ENCODE peak calls at places on chromosomes 1 and 21, in six cellular contexts. One of them, this sample, is unnamed.

GRCh38 chr1:66535149-66535548 is 1.2 kb downstream of the SGIP1 start:
- DNase-seq in mesenchymal stem cell: no peak
- DNase-seq in neuronal stem cell: no peak
- DNase-seq in IMR-90: no peak
- DNase-seq in mesendoderm: no peak
- DNase-seq in H9: no peak
- DNase-seq in this sample: no peak

GRCh38 chr1:209248649-209249279 is 334.8 kb upstream of the CAMK1G start:
- DNase-seq in H9: peak; percentile 57
- DNase-seq in mesenchymal stem cell: peak; percentile 48
- DNase-seq in neuronal stem cell: peak; percentile 74
- DNase-seq in mesendoderm: peak; percentile 81
- DNase-seq in IMR-90: peak; percentile 54
- DNase-seq in this sample: peak; percentile 93

GRCh38 chr1:172630060-172630818 is 28.7 kb upstream of the FASLG start:
- DNase-seq in neuronal stem cell: no peak
- DNase-seq in H9: no peak
- DNase-seq in mesendoderm: no peak
- DNase-seq in mesenchymal stem cell: no peak
- DNase-seq in IMR-90: peak; percentile 61
- DNase-seq in this sample: no peak

GRCh38 chr1:93963585-93963984 is 54.4 kb upstream of the GCLM start:
- DNase-seq in IMR-90: no peak
- DNase-seq in H9: no peak
- DNase-seq in mesendoderm: no peak
- DNase-seq in neuronal stem cell: no peak
- DNase-seq in mesenchymal stem cell: no peak
- DNase-seq in this sample: no peak

GRCh38 chr1:33219886-33220661 is 36.2 kb upstream of the ZNF362 start:
- DNase-seq in IMR-90: peak; percentile 45
- DNase-seq in H9: peak; percentile 50
- DNase-seq in mesenchymal stem cell: peak; percentile 39
- DNase-seq in mesendoderm: peak; percentile 73
- DNase-seq in neuronal stem cell: no peak
- DNase-seq in this sample: peak; percentile 96

GRCh38 chr1:25182629-25183028 is 49.7 kb downstream of the SYF2 start:
- DNase-seq in mesenchymal stem cell: peak; percentile 75
- DNase-seq in neuronal stem cell: no peak
- DNase-seq in H9: no peak
- DNase-seq in IMR-90: peak; percentile 79
- DNase-seq in mesendoderm: peak; percentile 29
- DNase-seq in this sample: peak; percentile 87

GRCh38 chr1:5552787-5553484 is 439.3 kb downstream of the NPHP4 start:
- DNase-seq in IMR-90: no peak
- DNase-seq in H9: no peak
- DNase-seq in mesendoderm: no peak
- DNase-seq in mesenchymal stem cell: no peak
- DNase-seq in neuronal stem cell: no peak
- DNase-seq in this sample: no peak

GRCh38 chr1:15830284-15830657 is 17.2 kb upstream of the SPEN start:
- DNase-seq in mesendoderm: no peak
- DNase-seq in mesenchymal stem cell: no peak
- DNase-seq in neuronal stem cell: no peak
- DNase-seq in H9: no peak
- DNase-seq in IMR-90: no peak
- DNase-seq in this sample: no peak

GRCh38 chr1:40389234-40389815 is 15.8 kb downstream of the SMAP2 start:
- DNase-seq in mesendoderm: no peak
- DNase-seq in neuronal stem cell: no peak
- DNase-seq in H9: no peak
- DNase-seq in mesenchymal stem cell: no peak
- DNase-seq in IMR-90: no peak
- DNase-seq in this sample: no peak

GRCh38 chr1:19033516-19033840 is 77.0 kb upstream of the IFFO2 start:
- DNase-seq in mesenchymal stem cell: no peak
- DNase-seq in H9: no peak
- DNase-seq in neuronal stem cell: no peak
- DNase-seq in mesendoderm: no peak
- DNase-seq in IMR-90: no peak
- DNase-seq in this sample: no peak

GRCh38 chr1:71834570-71835441 is 447.5 kb downstream of the NEGR1 start:
- DNase-seq in H9: no peak
- DNase-seq in mesendoderm: no peak
- DNase-seq in neuronal stem cell: no peak
- DNase-seq in IMR-90: peak; percentile 2
- DNase-seq in mesenchymal stem cell: no peak
- DNase-seq in this sample: no peak

GRCh38 chr1:52305417-52306226 is 60.4 kb downstream of the CC2D1B start:
- DNase-seq in neuronal stem cell: no peak
- DNase-seq in H9: no peak
- DNase-seq in IMR-90: no peak
- DNase-seq in mesendoderm: no peak
- DNase-seq in mesenchymal stem cell: no peak
- DNase-seq in this sample: no peak

GRCh38 chr1:55588300-55588699 is 373.1 kb upstream of the USP24 start:
- DNase-seq in neuronal stem cell: no peak
- DNase-seq in mesendoderm: no peak
- DNase-seq in H9: no peak
- DNase-seq in mesenchymal stem cell: no peak
- DNase-seq in IMR-90: no peak
- DNase-seq in this sample: no peak

GRCh38 chr1:241608379-241609033 is 31.7 kb downstream of the CHML start:
- DNase-seq in H9: no peak
- DNase-seq in mesenchymal stem cell: peak; percentile 66
- DNase-seq in mesendoderm: no peak
- DNase-seq in IMR-90: peak; percentile 79
- DNase-seq in neuronal stem cell: no peak
- DNase-seq in this sample: no peak

GRCh38 chr1:241611063-241611462 is 29.1 kb downstream of the CHML start:
- DNase-seq in mesenchymal stem cell: peak; percentile 81
- DNase-seq in mesendoderm: peak; percentile 79
- DNase-seq in H9: no peak
- DNase-seq in neuronal stem cell: peak; percentile 27
- DNase-seq in IMR-90: peak; percentile 79
- DNase-seq in this sample: peak; percentile 69

GRCh38 chr1:241607497-241607896 is 32.7 kb downstream of the CHML start:
- DNase-seq in neuronal stem cell: no peak
- DNase-seq in IMR-90: no peak
- DNase-seq in mesenchymal stem cell: no peak
- DNase-seq in mesendoderm: no peak
- DNase-seq in H9: no peak
- DNase-seq in this sample: no peak

GRCh38 chr1:241612533-241613505 is 27.4 kb downstream of the CHML start:
- DNase-seq in mesenchymal stem cell: peak; percentile 94
- DNase-seq in IMR-90: peak; percentile 97
- DNase-seq in H9: no peak
- DNase-seq in neuronal stem cell: no peak
- DNase-seq in mesendoderm: peak; percentile 84
- DNase-seq in this sample: peak; percentile 76

DNA sequence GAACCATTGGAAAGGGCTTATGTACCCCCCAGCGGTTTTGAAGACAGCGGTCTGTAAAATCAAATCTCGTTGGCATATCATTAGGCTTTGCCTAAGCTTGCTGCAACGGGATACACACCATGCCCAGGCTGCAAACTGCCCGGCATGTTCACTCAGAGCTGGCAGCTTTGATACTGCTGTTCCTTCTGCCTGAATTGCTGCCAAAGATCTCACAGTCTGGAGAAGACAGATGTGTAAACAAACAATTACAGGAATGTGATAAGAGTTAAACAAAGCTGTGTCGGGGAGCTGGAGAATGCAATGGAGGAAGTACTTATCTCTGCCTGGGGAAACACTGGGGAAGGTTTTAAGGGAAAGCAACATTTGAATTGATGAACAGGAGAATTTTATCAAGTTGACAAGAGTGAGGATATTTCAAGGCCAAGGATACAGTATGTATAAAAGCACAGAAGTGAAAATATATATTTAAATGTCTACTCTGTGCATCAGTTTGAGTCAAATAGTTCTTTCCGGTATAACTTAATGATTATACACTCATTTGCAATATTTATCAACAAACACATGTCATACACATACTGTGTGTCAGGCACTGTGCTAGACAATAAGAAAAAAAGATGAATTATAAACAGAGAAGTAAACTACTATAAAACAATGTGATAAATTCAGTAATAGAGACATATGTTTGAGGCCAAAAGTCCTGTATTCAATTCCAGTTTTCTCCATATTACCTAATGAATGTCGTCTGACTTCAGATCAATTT is 29.9 kb downstream of the CHML start:
- DNase-seq in H9: no peak
- DNase-seq in mesenchymal stem cell: peak; percentile 67
- DNase-seq in IMR-90: peak; percentile 60
- DNase-seq in mesendoderm: peak; percentile 78
- DNase-seq in neuronal stem cell: peak; percentile 14
- DNase-seq in this sample: no peak
- H3K23ac ChIP-seq in H9: no peak overlapping the region
- H3K23ac ChIP-seq in mesenchymal stem cell: no peak overlapping the region
- H3K23ac ChIP-seq in IMR-90: no peak overlapping the region
- H3K23ac ChIP-seq in mesendoderm: no peak overlapping the region
- H3K23ac ChIP-seq in neuronal stem cell: no peak overlapping the region
- H3K23ac ChIP-seq in this sample: no peak overlapping the region

GRCh38 chr1:37292789-37293188 is 181.6 kb upstream of the ZC3H12A start:
- DNase-seq in H9: no peak
- DNase-seq in IMR-90: no peak
- DNase-seq in mesenchymal stem cell: no peak
- DNase-seq in mesendoderm: no peak
- DNase-seq in neuronal stem cell: no peak
- DNase-seq in this sample: no peak
- H3K27me3 ChIP-seq in H9: no peaks in the 10 kb centered on the region
- H3K27me3 ChIP-seq in IMR-90: no peaks in the 10 kb centered on the region
- H3K27me3 ChIP-seq in mesenchymal stem cell: no peaks in the 10 kb centered on the region
- H3K27me3 ChIP-seq in mesendoderm: no peaks in the 10 kb centered on the region
- H3K27me3 ChIP-seq in neuronal stem cell: no peaks in the 10 kb centered on the region
- H3K27me3 ChIP-seq in this sample: no peaks in the 10 kb centered on the region

DNA sequence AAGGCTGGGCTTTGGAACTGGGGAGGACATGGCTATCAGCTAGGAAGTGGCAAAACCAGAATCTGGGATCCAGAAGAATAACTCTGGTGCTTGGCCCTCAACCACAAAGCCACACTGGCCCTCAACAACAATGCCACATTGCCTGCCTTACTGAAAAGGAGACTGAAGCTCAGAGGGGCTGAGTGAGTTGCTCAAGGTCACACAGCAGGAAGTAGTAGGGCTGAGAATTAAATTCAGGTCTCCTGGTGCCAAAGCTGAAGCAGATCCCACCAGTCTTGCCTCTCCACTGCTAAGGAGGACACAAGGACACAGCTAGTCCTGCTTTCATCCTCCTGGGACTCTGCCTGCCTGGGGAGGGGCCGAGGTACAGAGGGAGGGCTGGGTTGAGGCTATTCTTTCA is 29.4 kb upstream of the STUM start:
- DNase-seq in mesenchymal stem cell: no peak
- DNase-seq in IMR-90: no peak
- DNase-seq in mesendoderm: no peak
- DNase-seq in H9: no peak
- DNase-seq in neuronal stem cell: no peak
- DNase-seq in this sample: no peak
- H3K23ac ChIP-seq in mesenchymal stem cell: no peak overlapping the region
- H3K23ac ChIP-seq in IMR-90: no peak overlapping the region
- H3K23ac ChIP-seq in mesendoderm: no peak overlapping the region
- H3K23ac ChIP-seq in H9: no peak overlapping the region
- H3K23ac ChIP-seq in neuronal stem cell: no peak overlapping the region
- H3K23ac ChIP-seq in this sample: no peak overlapping the region

DNA sequence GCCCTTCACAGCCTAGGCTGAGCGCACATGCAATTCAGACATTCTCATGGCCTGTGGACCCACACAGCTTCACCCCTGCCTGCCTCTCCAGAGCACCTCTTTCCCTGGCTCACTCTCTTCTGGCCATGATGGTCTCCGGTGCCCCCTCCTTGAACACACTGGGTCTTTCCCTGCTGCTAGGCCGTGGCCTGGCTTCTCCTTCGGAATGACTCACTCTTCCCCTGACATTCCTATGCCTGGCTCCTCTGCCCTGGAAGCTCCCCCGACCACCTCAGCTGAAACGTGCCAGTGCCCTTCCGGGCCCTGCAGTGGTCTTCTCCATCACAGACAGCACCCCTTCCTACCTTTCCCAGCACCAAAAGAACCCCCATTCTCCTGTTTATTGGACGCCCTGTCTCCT is 28.3 kb downstream of the EPHA8 start:
- DNase-seq in IMR-90: no peak
- DNase-seq in mesenchymal stem cell: no peak
- DNase-seq in neuronal stem cell: no peak
- DNase-seq in mesendoderm: no peak
- DNase-seq in H9: no peak
- DNase-seq in this sample: no peak
- H3K27me3 ChIP-seq in IMR-90: peaks cover 72% of the 10 kb centered on the region
- H3K27me3 ChIP-seq in mesenchymal stem cell: peaks cover 75% of the 10 kb centered on the region
- H3K27me3 ChIP-seq in neuronal stem cell: no peaks in the 10 kb centered on the region
- H3K27me3 ChIP-seq in mesendoderm: no peaks in the 10 kb centered on the region
- H3K27me3 ChIP-seq in H9: no peaks in the 10 kb centered on the region
- H3K27me3 ChIP-seq in this sample: peaks cover 2% of the 10 kb centered on the region

GRCh38 chr1:114034561-114035303 is 55.5 kb downstream of the OLFML3 start:
- DNase-seq in neuronal stem cell: no peak
- DNase-seq in H9: peak; percentile 51
- DNase-seq in IMR-90: no peak
- DNase-seq in mesendoderm: no peak
- DNase-seq in mesenchymal stem cell: no peak
- DNase-seq in this sample: no peak
- H3K23ac ChIP-seq in neuronal stem cell: no peak overlapping the region
- H3K23ac ChIP-seq in H9: no peak overlapping the region
- H3K23ac ChIP-seq in IMR-90: no peak overlapping the region
- H3K23ac ChIP-seq in mesendoderm: no peak overlapping the region
- H3K23ac ChIP-seq in mesenchymal stem cell: no peak overlapping the region
- H3K23ac ChIP-seq in this sample: no peak overlapping the region

GRCh38 chr21:44697811-44698734 is 1.1 kb downstream of the KRTAP10-12 start:
- DNase-seq in mesendoderm: peak; percentile 87
- DNase-seq in mesenchymal stem cell: no peak
- DNase-seq in H9: peak; percentile 57
- DNase-seq in neuronal stem cell: no peak
- DNase-seq in IMR-90: no peak
- DNase-seq in this sample: no peak
- H3K27me3 ChIP-seq in mesendoderm: no peaks in the 10 kb centered on the region
- H3K27me3 ChIP-seq in mesenchymal stem cell: peaks cover 67% of the 10 kb centered on the region
- H3K27me3 ChIP-seq in H9: no peaks in the 10 kb centered on the region
- H3K27me3 ChIP-seq in neuronal stem cell: no peaks in the 10 kb centered on the region
- H3K27me3 ChIP-seq in IMR-90: peaks cover 56% of the 10 kb centered on the region
- H3K27me3 ChIP-seq in this sample: no peaks in the 10 kb centered on the region

DNA sequence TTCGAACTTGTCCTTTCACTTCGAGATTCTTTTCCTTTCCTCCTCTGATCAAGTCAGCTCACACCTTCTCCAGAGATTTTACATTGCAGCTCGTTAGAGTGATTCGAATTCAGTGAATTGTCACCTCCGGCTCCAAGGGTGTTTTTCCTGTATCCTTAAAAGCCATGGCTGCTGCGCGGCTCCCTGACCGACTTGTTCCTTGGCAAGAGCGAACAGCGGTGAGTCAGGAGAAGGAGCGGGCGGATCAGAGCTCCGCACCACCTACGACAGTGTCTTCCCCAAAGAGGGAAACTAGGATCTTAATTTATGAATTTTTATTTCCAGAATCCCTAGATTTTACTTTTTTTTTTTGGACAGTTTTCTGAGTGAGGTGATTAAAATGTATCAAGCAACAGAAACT is 204.4 kb upstream of the ADGRL2 start:
- DNase-seq in mesenchymal stem cell: no peak
- DNase-seq in H9: no peak
- DNase-seq in neuronal stem cell: no peak
- DNase-seq in IMR-90: no peak
- DNase-seq in mesendoderm: no peak
- DNase-seq in this sample: peak; percentile 4
- H3K23ac ChIP-seq in mesenchymal stem cell: no peak overlapping the region
- H3K23ac ChIP-seq in H9: no peak overlapping the region
- H3K23ac ChIP-seq in neuronal stem cell: no peak overlapping the region
- H3K23ac ChIP-seq in IMR-90: no peak overlapping the region
- H3K23ac ChIP-seq in mesendoderm: no peak overlapping the region
- H3K23ac ChIP-seq in this sample: no peak overlapping the region

This sample was measured in trophoblast cell.